ENCODE peak calls at places on chromosomes 3 and 15, in five cellular contexts. W, X, Y, E and S are unnamed samples. For H3K9me3, the result is how much of the 10 kb centered on the place peaks cover.

GRCh38 chr3:29695905-29696238 is 415.0 kb downstream of the RBMS3 start:
- DNase-seq in W (no peak), X (no peak), Y (no peak), E (no peak), S (no peak)

GRCh38 chr3:50551293-50552057 is 16.1 kb downstream of the C3orf18 start:
- DNase-seq in W (no peak), X (no peak), Y (no peak), E (no peak), S (no peak)

GRCh38 chr3:31934866-31935265 is 46.2 kb downstream of the OSBPL10 start:
- DNase-seq in W (peak), X (no peak), Y (no peak), E (peak), S (no peak)

GRCh38 chr3:45010718-45011355 is 15.3 kb upstream of the CLEC3B start:
- DNase-seq in W (peak), X (no peak), Y (no peak), E (peak), S (no peak)

GRCh38 chr3:58020740-58021071 is 12.5 kb downstream of the FLNB start:
- DNase-seq in W (no peak), X (no peak), Y (no peak), E (peak), S (no peak)

GRCh38 chr3:172279191-172279640 is 169.0 kb downstream of the GHSR start:
- DNase-seq in W (no peak), X (no peak), Y (no peak), E (no peak), S (no peak)

GRCh38 chr3:66495633-66496032 is 5.2 kb downstream of the LRIG1 start:
- DNase-seq in W (no peak), X (peak), Y (no peak), E (no peak), S (no peak)

GRCh38 chr15:37291920-37292319 is 191.6 kb upstream of the MEIS2 start:
- DNase-seq in W (no peak), X (no peak), Y (no peak), E (no peak), S (no peak)

GRCh38 chr3:138359549-138360271 is 11.3 kb downstream of the MRAS start:
- DNase-seq in W (no peak), X (no peak), Y (peak), E (no peak), S (no peak)

GRCh38 chr3:190326930-190327329 is 4.7 kb upstream of the CLDN1 start:
- DNase-seq in W (no peak), X (no peak), Y (no peak), E (no peak), S (no peak)

GRCh38 chr3:33991673-33992072 is 193.2 kb downstream of the PDCD6IP start:
- DNase-seq in W (no peak), X (no peak), Y (no peak), E (no peak), S (no peak)

GRCh38 chr3:14555835-14556234 is 15.7 kb upstream of the GRIP2 start:
- DNase-seq in W (no peak), X (peak), Y (no peak), E (no peak), S (no peak)

GRCh38 chr15:49688135-49688790 is 67.4 kb downstream of the DTWD1 start:
- DNase-seq in W (no peak), X (no peak), Y (no peak), E (no peak), S (no peak)

GRCh38 chr3:49648354-49649057 is 25.6 kb upstream of the APEH start:
- DNase-seq in W (no peak), X (no peak), Y (no peak), E (no peak), S (no peak)

GRCh38 chr3:21954709-21955108 is 203.7 kb upstream of the ZNF385D start:
- DNase-seq in W (no peak), X (no peak), Y (no peak), E (no peak), S (no peak)

GRCh38 chr3:107506458-107506857 is 16.3 kb upstream of the BBX start:
- DNase-seq in W (no peak), X (no peak), Y (no peak), E (no peak), S (peak)

GRCh38 chr3:149382518-149382917 is 5.1 kb upstream of the TM4SF1 start:
- DNase-seq in W (no peak), X (no peak), Y (no peak), E (no peak), S (no peak)

GRCh38 chr3:71398157-71398836 is 185.2 kb downstream of the FOXP1 start:
- DNase-seq in W (no peak), X (no peak), Y (no peak), E (peak), S (no peak)

GRCh38 chr3:45123841-45124269 is 22.3 kb downstream of the CDCP1 start:
- DNase-seq in W (no peak), X (no peak), Y (no peak), E (peak), S (no peak)

GRCh38 chr3:184011230-184011876 is 6.3 kb downstream of the ABCC5 start:
- DNase-seq in W (no peak), X (no peak), Y (no peak), E (no peak), S (no peak)

GRCh38 chr3:188099907-188100306 is 54.0 kb upstream of the LPP start:
- DNase-seq in W (no peak), X (no peak), Y (no peak), E (no peak), S (no peak)

GRCh38 chr3:56988458-56988857 is 72.0 kb upstream of the SPATA12 start:
- DNase-seq in W (no peak), X (no peak), Y (no peak), E (no peak), S (no peak)

GRCh38 chr15:38144921-38145320 is 107.7 kb upstream of the SPRED1 start:
- DNase-seq in W (no peak), X (no peak), Y (no peak), E (no peak), S (no peak)

GRCh38 chr15:48469271-48469670 is 138.0 kb downstream of the DUT start:
- DNase-seq in W (no peak), X (no peak), Y (no peak), E (no peak), S (no peak)

GRCh38 chr3:42957573-42957972 is 21.5 kb upstream of the GASK1A start:
- DNase-seq in W (no peak), X (no peak), Y (no peak), E (no peak), S (no peak)

GRCh38 chr3:58037141-58037910 is 29.1 kb downstream of the FLNB start:
- DNase-seq in W (no peak), X (no peak), Y (no peak), E (no peak), S (no peak)

GRCh38 chr3:190429681-190430080 is 20.0 kb downstream of the TMEM207 start:
- DNase-seq in W (no peak), X (no peak), Y (no peak), E (no peak), S (peak)

GRCh38 chr3:190443257-190443656 is 6.4 kb downstream of the TMEM207 start:
- DNase-seq in W (no peak), X (no peak), Y (no peak), E (peak), S (peak)

GRCh38 chr15:64337761-64338160 is 18.2 kb downstream of the CSNK1G1 start:
- DNase-seq in W (no peak), X (no peak), Y (no peak), E (peak), S (no peak)

DNA sequence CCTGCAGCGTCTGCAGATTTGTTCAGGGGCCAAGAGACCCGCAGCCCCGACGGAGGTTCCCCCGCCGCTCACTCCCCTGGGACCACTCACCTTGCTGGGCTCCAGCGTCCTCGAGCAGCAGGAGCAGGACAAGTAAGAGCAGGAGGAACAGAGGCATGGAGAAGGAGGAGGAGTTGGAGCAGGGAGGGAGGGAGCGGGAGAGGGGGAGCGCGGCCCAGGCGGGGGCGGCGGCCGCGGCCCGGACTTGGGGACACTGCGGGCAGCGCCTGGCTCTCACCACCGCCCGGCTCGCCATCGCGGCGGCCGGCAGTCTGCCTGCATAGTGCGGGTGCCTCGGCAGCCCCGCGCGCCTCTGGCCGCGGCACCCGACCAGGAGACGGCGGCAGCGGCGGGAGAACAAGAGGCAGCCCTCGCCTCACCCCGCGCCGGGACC is 447 bp downstream of the DCBLD2 start:
- DNase-seq in W (peak), X (peak), Y (peak), E (peak), S (no peak)
- TF ChIP-seq POLR2AphosphoS5 in W (no peak), X (no peak), Y (no peak), E (no peak), S (no peak)

DNA sequence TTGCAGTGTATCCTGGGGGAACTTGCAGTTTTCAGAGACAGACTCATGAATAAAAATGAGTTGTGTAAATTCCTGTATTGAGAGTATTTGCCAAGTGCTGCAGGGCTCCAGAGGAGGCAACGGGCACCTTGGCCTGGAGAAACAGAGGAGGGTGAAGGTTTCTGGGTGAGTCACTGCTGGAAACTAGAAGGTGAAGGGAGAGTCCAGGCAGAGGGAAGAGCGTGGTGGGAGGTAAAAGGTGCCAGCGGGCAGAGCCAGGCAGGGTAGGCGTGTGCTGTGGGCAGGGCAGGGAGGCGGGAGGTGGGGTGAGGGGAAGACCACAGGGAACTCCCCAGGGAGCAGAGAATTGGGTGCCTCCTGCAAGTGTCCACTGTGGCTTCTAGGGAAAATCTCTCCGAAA is 120.8 kb downstream of the SLCO3A1 start:
- DNase-seq in W (no peak), X (no peak), Y (no peak), E (no peak), S (no peak)
- H3K27ac ChIP-seq in W (no peak), X (no peak), Y (no peak), E (no peak), S (no peak)

GRCh38 chr3:8488877-8489865 is 12.5 kb upstream of the LMCD1 start:
- DNase-seq in W (no peak), X (no peak), Y (no peak), E (no peak), S (no peak)

GRCh38 chr3:8486945-8487344 is 14.7 kb upstream of the LMCD1 start:
- DNase-seq in W (no peak), X (no peak), Y (no peak), E (no peak), S (no peak)

GRCh38 chr3:8490079-8490552 is 11.5 kb upstream of the LMCD1 start:
- DNase-seq in W (no peak), X (no peak), Y (no peak), E (no peak), S (no peak)

GRCh38 chr3:8486434-8486833 is 15.2 kb upstream of the LMCD1 start:
- DNase-seq in W (no peak), X (no peak), Y (no peak), E (no peak), S (no peak)

GRCh38 chr3:8488436-8488835 is 13.2 kb upstream of the LMCD1 start:
- DNase-seq in W (no peak), X (no peak), Y (no peak), E (no peak), S (no peak)
- H3K9me3 ChIP-seq in W (under half), X (under half), Y (under half), E (under half), S (under half)

GRCh38 chr3:153052096-153052460 is 109.9 kb upstream of the RAP2B start:
- DNase-seq in W (no peak), X (peak), Y (peak), E (peak), S (no peak)
- TF ChIP-seq POLR2AphosphoS5 in W (peak), X (peak), Y (peak), E (peak), S (no peak)

GRCh38 chr15:78658823-78659222 is 17.8 kb upstream of the CHRNB4 start:
- DNase-seq in W (no peak), X (no peak), Y (no peak), E (no peak), S (no peak)

GRCh38 chr15:78660584-78660983 is 19.6 kb upstream of the CHRNB4 start:
- DNase-seq in W (no peak), X (no peak), Y (no peak), E (no peak), S (no peak)

GRCh38 chr15:78663703-78664102 is 22.7 kb upstream of the CHRNB4 start:
- DNase-seq in W (no peak), X (no peak), Y (no peak), E (no peak), S (no peak)

GRCh38 chr15:78661001-78661400 is 20.0 kb upstream of the CHRNB4 start:
- DNase-seq in W (no peak), X (no peak), Y (no peak), E (no peak), S (no peak)

DNA sequence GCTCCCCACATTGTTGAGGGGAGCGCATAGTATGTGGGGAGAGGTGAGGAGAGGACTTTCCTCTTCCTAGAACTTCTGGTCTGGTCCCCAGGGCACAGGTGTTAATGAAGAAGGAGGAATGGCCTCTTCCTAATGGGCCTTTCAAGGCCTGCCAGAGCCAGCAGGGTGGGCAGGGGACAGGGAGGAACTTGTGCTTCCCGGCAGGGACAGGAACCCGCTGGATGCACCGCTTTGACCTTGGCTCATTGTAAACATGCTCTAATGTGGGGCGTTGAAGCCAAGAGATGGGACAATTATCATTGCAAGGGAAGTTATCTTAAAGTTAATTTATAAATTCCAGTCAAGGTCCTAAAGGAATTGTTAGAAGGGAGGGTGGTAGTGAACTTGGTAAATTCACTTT is 21.0 kb upstream of the CHRNB4 start:
- DNase-seq in W (no peak), X (no peak), Y (no peak), E (no peak), S (no peak)
- H3K27ac ChIP-seq in W (no peak), X (no peak), Y (no peak), E (no peak), S (no peak)

GRCh38 chr3:104510091-104510860 is 856.4 kb upstream of the ALCAM start:
- DNase-seq in W (no peak), X (no peak), Y (no peak), E (no peak), S (peak)

GRCh38 chr3:104519468-104519867 is 847.2 kb upstream of the ALCAM start:
- DNase-seq in W (no peak), X (no peak), Y (no peak), E (no peak), S (no peak)

GRCh38 chr3:104519068-104519467 is 847.6 kb upstream of the ALCAM start:
- DNase-seq in W (no peak), X (no peak), Y (no peak), E (no peak), S (no peak)

GRCh38 chr3:104514776-104515175 is 851.9 kb upstream of the ALCAM start:
- DNase-seq in W (no peak), X (no peak), Y (no peak), E (no peak), S (no peak)

GRCh38 chr3:104514371-104514770 is 852.3 kb upstream of the ALCAM start:
- DNase-seq in W (no peak), X (no peak), Y (no peak), E (no peak), S (no peak)
- H3K9me3 ChIP-seq in W (under half), X (under half), Y (under half), E (under half), S (under half)